ENCODE peak calls at places on chromosomes 6 and 20, in ten cellular contexts. Y is neural crest cell; X is GM12865; K is stimulated activated naive CD4-positive, alpha-beta T cell; D is CD8-positive, alpha-beta T cell; N is GF-D8; M is GM23338; F is amniotic stem cell; G is upper lobe of right lung; L is CD4-positive, alpha-beta memory T cell. U is an unnamed sample.

GRCh38 chr20:45951474-45951873 is 17.0 kb downstream of the PCIF1 start:
- DNase-seq in Y (no peak), X (no peak), K (no peak), D (no peak), N (no peak), M (no peak), F (no peak), G (no peak), L (no peak), U (no peak)

GRCh38 chr6:33784787-33785186 is 4.1 kb downstream of the LEMD2 start:
- DNase-seq in Y (no peak), X (no peak), K (no peak), D (no peak), N (no peak), M (no peak), F (no peak), G (no peak), L (no peak), U (no peak)

GRCh38 chr20:10864076-10864672 is 190.4 kb upstream of the JAG1 start:
- DNase-seq in Y (no peak), X (no peak), K (no peak), D (no peak), N (no peak), M (peak), F (no peak), G (peak), L (no peak), U (no peak)

GRCh38 chr6:138833819-138834539 is 38.1 kb downstream of the ECT2L start:
- DNase-seq in Y (no peak), X (no peak), K (no peak), D (no peak), N (no peak), M (no peak), F (no peak), G (no peak), L (no peak), U (no peak)

GRCh38 chr6:139271056-139271455 is 20.7 kb downstream of the TXLNB start:
- DNase-seq in Y (no peak), X (peak), K (no peak), D (no peak), N (no peak), M (no peak), F (no peak), G (no peak), L (no peak), U (no peak)

GRCh38 chr20:23928788-23929187 is 49.2 kb upstream of the CST5 start:
- DNase-seq in Y (no peak), X (peak), K (peak), D (peak), N (no peak), M (peak), F (no peak), G (peak), L (peak), U (peak)

GRCh38 chr20:51700809-51701285 is 67.3 kb downstream of the ATP9A start:
- DNase-seq in Y (peak), X (peak), K (no peak), D (no peak), N (no peak), M (peak), F (no peak), G (no peak), L (no peak), U (no peak)

GRCh38 chr6:63487123-63487813 is 85.0 kb upstream of the LOC128125822 start:
- DNase-seq in Y (no peak), X (no peak), K (no peak), D (no peak), N (no peak), M (no peak), F (no peak), G (no peak), L (no peak), U (no peak)

GRCh38 chr6:34656378-34657036 is 40.1 kb downstream of the ILRUN start:
- DNase-seq in Y (no peak), X (peak), K (no peak), D (no peak), N (peak), M (no peak), F (no peak), G (no peak), L (peak), U (no peak)

GRCh38 chr6:75751443-75751842 is 2.4 kb downstream of the MYO6 start:
- DNase-seq in Y (no peak), X (no peak), K (no peak), D (no peak), N (no peak), M (no peak), F (no peak), G (no peak), L (no peak), U (no peak)

GRCh38 chr20:10357974-10358373 is 76.0 kb downstream of the MKKS start:
- DNase-seq in Y (no peak), X (no peak), K (no peak), D (no peak), N (no peak), M (no peak), F (no peak), G (no peak), L (no peak), U (no peak)

GRCh38 chr6:26305097-26305841 is 59.7 kb upstream of the BTN3A2 start:
- DNase-seq in Y (peak), X (peak), K (no peak), D (peak), N (no peak), M (peak), F (peak), G (no peak), L (peak), U (no peak)

GRCh38 chr6:130578713-130579112 is 212.9 kb downstream of the TMEM200A start:
- DNase-seq in Y (no peak), X (no peak), K (no peak), D (no peak), N (no peak), M (no peak), F (no peak), G (no peak), L (no peak), U (no peak)

GRCh38 chr6:5569491-5569890 is 308.2 kb downstream of the FARS2 start:
- DNase-seq in Y (no peak), X (no peak), K (no peak), D (no peak), N (no peak), M (no peak), F (no peak), G (no peak), L (no peak), U (no peak)

GRCh38 chr6:68497927-68498326 is 137.2 kb upstream of the ADGRB3 start:
- DNase-seq in Y (no peak), X (no peak), K (no peak), D (no peak), N (no peak), M (no peak), F (no peak), G (no peak), L (no peak), U (no peak)

GRCh38 chr20:11216451-11217314 is 542.9 kb upstream of the JAG1 start:
- DNase-seq in Y (no peak), X (no peak), K (no peak), D (no peak), N (no peak), M (no peak), F (peak), G (no peak), L (no peak), U (no peak)

U was measured in T follicular helper cell.